ENCODE peak calls at places on chromosomes 11 and 22, in nine cellular contexts. J is cardiac fibroblast, S is IMR-90, T is left ventricle myocardium inferior, R is body of pancreas, X is choroid plexus epithelial cell, D is foreskin fibroblast, A is upper lobe of right lung, U is mucosa of descending colon. L is an unnamed sample.

GRCh38 chr11:133830931-133831907 is 14.1 kb downstream of the SPATA19 start:
- DNase-seq in U (no peak), R (no peak), S (no peak), A (no peak), J (no peak), X (no peak), D (no peak), T (no peak), L (no peak)

GRCh38 chr11:33742249-33742851 is 6.1 kb upstream of the CD59 start:
- DNase-seq in J (peak), S (no peak), R (no peak), X (peak), T (no peak), U (no peak), D (peak), A (no peak), L (no peak)

GRCh38 chr11:88246680-88247079 is 71.4 kb upstream of the RAB38 start:
- DNase-seq in R (peak), X (peak), J (peak), T (no peak), U (no peak), D (peak), S (peak), A (no peak), L (peak)

GRCh38 chr11:128380280-128380604 is 207.1 kb downstream of the ETS1 start:
- DNase-seq in U (no peak), A (no peak), R (no peak), X (peak), S (no peak), D (no peak), T (no peak), J (no peak), L (no peak)

GRCh38 chr22:23763579-23764331 is 965 bp downstream of the C22orf15 start:
- DNase-seq in T (no peak), S (no peak), A (peak), X (no peak), U (peak), R (no peak), D (peak), J (no peak), L (no peak)

GRCh38 chr11:1390603-1391164 is 950 bp downstream of the BRSK2 start:
- DNase-seq in R (peak), A (no peak), X (no peak), D (peak), S (peak), T (peak), U (peak), J (no peak), L (no peak)

GRCh38 chr22:20992056-20992442 is 9.9 kb downstream of the THAP7 start:
- DNase-seq in X (no peak), A (no peak), S (no peak), U (no peak), R (no peak), J (no peak), T (no peak), D (no peak), L (no peak)

GRCh38 chr11:105092255-105093239 is 47.0 kb downstream of the CARD18 start:
- DNase-seq in D (peak), R (no peak), S (peak), J (peak), T (no peak), U (no peak), A (no peak), X (no peak), L (no peak)

GRCh38 chr11:130213143-130213978 is 53.8 kb downstream of the ST14 start:
- DNase-seq in D (peak), U (peak), X (peak), R (peak), J (peak), A (peak), S (peak), T (peak), L (no peak)

GRCh38 chr11:10653242-10653641 is 40.3 kb downstream of the IRAG1 start:
- DNase-seq in X (no peak), A (peak), U (no peak), T (no peak), J (no peak), D (no peak), R (no peak), S (no peak), L (no peak)

GRCh38 chr11:5117588-5117987 is 20.6 kb downstream of the OR52A5 start:
- DNase-seq in D (no peak), A (no peak), X (no peak), S (no peak), R (no peak), T (no peak), U (no peak), J (no peak), L (no peak)

GRCh38 chr11:119019996-119020395 is 1.4 kb downstream of the TRAPPC4 start:
- DNase-seq in R (no peak), T (no peak), X (no peak), U (no peak), D (no peak), J (no peak), A (no peak), S (no peak), L (no peak)

GRCh38 chr11:19209617-19210016 is 7.8 kb upstream of the CSRP3 start:
- DNase-seq in S (no peak), R (no peak), J (peak), D (peak), X (peak), U (no peak), T (no peak), A (no peak), L (no peak)

GRCh38 chr22:17570851-17571631 is 7.7 kb downstream of the SLC25A18 start:
- DNase-seq in R (peak), X (peak), U (peak), A (peak), D (peak), J (peak), T (peak), S (peak), L (no peak)

GRCh38 chr11:12150831-12151382 is 40.5 kb downstream of the MICAL2 start:
- DNase-seq in T (no peak), U (no peak), J (peak), X (peak), A (peak), S (peak), D (peak), R (no peak), L (no peak)

GRCh38 chr22:22446527-22446926 is 62.0 kb downstream of the ZNF280B start:
- DNase-seq in D (no peak), S (no peak), T (no peak), R (no peak), A (no peak), X (peak), J (peak), U (no peak), L (no peak)

GRCh38 chr11:120808616-120809050 is 215.3 kb upstream of the TBCEL start:
- DNase-seq in T (no peak), A (no peak), U (no peak), D (no peak), S (no peak), J (no peak), R (no peak), X (no peak), L (no peak)

GRCh38 chr11:33157103-33158027 is 3.9 kb downstream of the CSTF3 start:
- DNase-seq in J (no peak), A (no peak), D (no peak), X (peak), S (no peak), T (no peak), R (no peak), U (no peak), L (no peak)

GRCh38 chr11:2270322-2271076 is at the start of gene ASCL2:
- DNase-seq in U (no peak), R (no peak), X (no peak), T (no peak), A (peak), J (no peak), S (no peak), D (no peak), L (no peak)

GRCh38 chr11:43555811-43556210 is 124.7 kb upstream of the HSD17B12 start:
- DNase-seq in X (peak), R (peak), D (peak), J (peak), U (no peak), A (no peak), S (peak), T (no peak), L (no peak)

GRCh38 chr11:11842426-11843008 is 745 bp downstream of the USP47 start:
- DNase-seq in R (peak), X (peak), U (peak), S (peak), J (peak), A (no peak), D (peak), T (peak), L (peak)

GRCh38 chr22:44200855-44201550 is 20.3 kb downstream of the PARVG start:
- DNase-seq in D (no peak), X (no peak), J (no peak), T (no peak), R (no peak), S (no peak), U (no peak), A (no peak), L (no peak)

GRCh38 chr11:130876100-130876499 is 40.2 kb downstream of the SNX19 start:
- DNase-seq in J (no peak), D (no peak), U (no peak), X (no peak), T (no peak), R (no peak), S (no peak), A (no peak), L (no peak)

GRCh38 chr11:106137758-106138157 is 60.3 kb downstream of the AASDHPPT start:
- DNase-seq in R (no peak), D (no peak), T (no peak), J (no peak), A (no peak), S (no peak), U (no peak), X (no peak), L (no peak)

GRCh38 chr11:10116588-10116987 is 177.4 kb downstream of the SBF2 start:
- DNase-seq in R (no peak), A (no peak), T (no peak), U (no peak), X (no peak), J (no peak), D (no peak), S (no peak), L (no peak)

GRCh38 chr11:69312418-69313399 is 18.8 kb downstream of the MYEOV start:
- DNase-seq in X (no peak), D (no peak), S (no peak), J (peak), U (peak), T (peak), R (no peak), A (peak), L (no peak)

DNA sequence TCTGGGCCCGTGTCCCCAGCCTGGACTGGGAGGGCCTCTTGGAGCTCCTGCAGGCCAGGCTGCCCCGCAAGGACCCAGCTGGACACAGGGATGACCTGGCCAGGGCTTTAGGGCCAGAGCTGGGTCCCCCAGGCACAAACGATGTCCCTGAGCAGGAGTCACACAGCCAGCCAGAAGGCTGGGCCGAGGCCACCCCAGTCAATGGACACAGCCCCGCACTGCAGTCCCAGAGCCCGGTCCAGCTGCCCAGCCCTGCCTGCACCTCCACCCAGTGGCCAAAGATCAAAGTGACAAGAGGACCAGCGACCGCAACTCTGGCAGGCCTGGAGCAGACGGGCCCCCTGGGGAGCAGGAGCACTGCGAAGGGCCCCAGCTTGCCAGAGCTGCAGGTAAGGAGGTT is 38.2 kb downstream of the TRIOBP start:
- DNase-seq in R (no peak), A (peak), J (no peak), T (peak), S (no peak), U (peak), D (peak), X (no peak), L (no peak)
- TF ChIP-seq CTCF in R (peak), A (peak), J (peak), T (peak), S (peak), U (no peak), D (peak), X (peak), L (peak)

GRCh38 chr22:43118953-43119458 is 8.5 kb downstream of the BIK start:
- DNase-seq in R (no peak), D (no peak), S (no peak), A (no peak), T (no peak), X (no peak), U (peak), J (no peak), L (no peak)
- H3K4me3 ChIP-seq in R (no peak), D (no peak), S (no peak), A (no peak), T (no peak), X (no peak), U (no peak), J (no peak), L (no peak)

GRCh38 chr11:17986007-17986710 is 26.7 kb downstream of the SERGEF start:
- DNase-seq in S (peak), T (peak), D (peak), U (no peak), J (peak), R (peak), A (no peak), X (peak), L (peak)

GRCh38 chr11:17988465-17988864 is 24.4 kb downstream of the SERGEF start:
- DNase-seq in R (no peak), X (no peak), J (no peak), A (no peak), T (no peak), S (no peak), D (no peak), U (no peak), L (no peak)

GRCh38 chr11:17987826-17988225 is 25.0 kb downstream of the SERGEF start:
- DNase-seq in U (no peak), X (no peak), T (no peak), A (no peak), D (no peak), J (no peak), R (no peak), S (no peak), L (no peak)

GRCh38 chr11:17985517-17985916 is 27.3 kb downstream of the SERGEF start:
- DNase-seq in A (no peak), S (peak), U (no peak), T (no peak), D (peak), J (peak), X (peak), R (peak), L (no peak)

DNA sequence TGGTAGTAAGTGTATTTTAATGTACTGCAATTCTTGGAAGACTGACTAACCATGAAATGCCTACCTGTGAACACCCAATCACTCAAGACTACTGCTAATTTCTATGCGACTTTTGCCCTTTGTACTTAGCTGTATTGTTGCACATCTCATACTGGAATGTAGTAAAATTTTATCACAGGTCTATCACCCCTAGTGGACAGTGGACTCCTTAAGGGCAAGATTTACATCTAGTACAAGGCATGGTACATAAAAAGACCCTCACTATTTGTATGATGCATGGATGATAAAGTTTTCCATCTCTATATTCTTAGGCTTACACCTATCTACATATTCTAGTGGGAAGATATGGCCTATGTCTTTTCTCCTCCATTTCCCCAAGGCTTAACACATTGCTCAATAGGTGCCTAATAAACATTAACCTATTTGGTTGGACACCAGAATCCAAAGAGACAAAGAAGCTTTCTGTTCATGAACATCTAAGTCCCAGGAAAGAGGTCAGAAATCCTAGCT is 26.1 kb downstream of the SERGEF start:
- DNase-seq in X (peak), U (no peak), A (no peak), T (no peak), R (no peak), J (no peak), D (no peak), S (no peak), L (no peak)
- TF ChIP-seq CTCF in X (no peak), U (no peak), A (no peak), T (no peak), R (no peak), J (no peak), D (peak), S (peak), L (no peak)

GRCh38 chr11:72103754-72104167 is 664 bp upstream of the LAMTOR1 start:
- DNase-seq in J (no peak), D (no peak), T (no peak), A (no peak), S (no peak), U (no peak), X (no peak), R (no peak), L (no peak)
- H3K4me3 ChIP-seq in J (peak), D (peak), T (peak), A (peak), S (peak), U (no peak), X (peak), R (no peak), L (peak)

GRCh38 chr11:123431619-123432018 is 1.6 kb downstream of the GRAMD1B start:
- DNase-seq in X (no peak), J (no peak), R (no peak), A (no peak), U (no peak), S (peak), D (peak), T (no peak), L (no peak)

GRCh38 chr11:123429336-123429735 is 733 bp upstream of the GRAMD1B start:
- DNase-seq in T (no peak), D (peak), S (peak), X (peak), J (no peak), A (no peak), U (no peak), R (no peak), L (no peak)

GRCh38 chr11:123430736-123431356 is 777 bp downstream of the GRAMD1B start:
- DNase-seq in U (peak), R (peak), J (peak), T (peak), D (peak), S (peak), X (peak), A (peak), L (no peak)

GRCh38 chr11:123428221-123428631 is 1.8 kb upstream of the GRAMD1B start:
- DNase-seq in U (no peak), J (peak), S (no peak), R (no peak), T (no peak), X (no peak), A (no peak), D (peak), L (no peak)

DNA sequence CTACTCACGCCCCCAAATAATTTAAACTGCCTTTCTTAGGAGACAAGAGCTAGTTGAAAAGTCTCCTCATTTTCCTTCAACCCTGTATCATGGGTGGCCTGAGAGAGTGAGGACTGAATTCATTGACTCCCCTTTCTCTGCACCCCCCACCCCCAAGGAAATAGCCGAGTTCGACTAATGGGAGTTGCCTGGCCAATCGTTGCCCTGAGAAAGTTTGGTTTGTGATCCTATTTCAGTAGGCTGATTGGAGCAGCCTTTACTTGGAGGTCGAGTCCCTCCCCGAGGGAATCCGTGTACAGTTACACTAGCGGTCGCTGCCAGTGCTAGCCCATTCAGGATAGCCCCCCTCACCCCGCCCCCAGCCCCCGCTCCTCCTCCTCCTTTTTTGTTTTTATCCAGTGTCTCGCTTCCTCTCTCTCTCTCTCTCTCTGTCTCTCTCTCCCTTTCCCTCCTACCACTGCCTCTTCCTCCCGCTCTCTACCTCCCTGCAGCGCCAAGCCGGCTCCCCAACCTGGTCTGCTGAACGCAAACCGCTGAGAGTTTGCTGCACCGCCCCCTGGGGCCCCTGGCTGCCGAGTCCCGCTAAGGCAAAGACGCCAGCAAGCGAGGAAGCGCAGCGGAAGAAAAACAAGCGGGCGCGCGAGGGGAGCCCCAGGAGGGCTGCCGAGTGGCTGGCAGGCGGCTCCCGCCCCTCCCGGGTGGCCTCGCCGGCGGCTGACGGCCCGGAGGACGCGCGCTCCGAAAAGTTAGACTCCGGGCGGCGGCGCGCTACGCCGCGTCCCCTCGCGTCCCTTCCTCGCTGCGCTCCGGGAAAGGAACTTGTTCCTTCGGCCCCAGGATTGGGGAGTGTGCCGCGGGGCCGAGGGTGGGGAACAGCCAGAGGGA is at the start of gene GRAMD1B:
- DNase-seq in A (peak), R (peak), X (peak), U (peak), T (peak), D (peak), J (peak), S (peak), L (no peak)
- TF ChIP-seq CTCF in A (peak), R (no peak), X (peak), U (no peak), T (peak), D (peak), J (peak), S (peak), L (no peak)

DNA sequence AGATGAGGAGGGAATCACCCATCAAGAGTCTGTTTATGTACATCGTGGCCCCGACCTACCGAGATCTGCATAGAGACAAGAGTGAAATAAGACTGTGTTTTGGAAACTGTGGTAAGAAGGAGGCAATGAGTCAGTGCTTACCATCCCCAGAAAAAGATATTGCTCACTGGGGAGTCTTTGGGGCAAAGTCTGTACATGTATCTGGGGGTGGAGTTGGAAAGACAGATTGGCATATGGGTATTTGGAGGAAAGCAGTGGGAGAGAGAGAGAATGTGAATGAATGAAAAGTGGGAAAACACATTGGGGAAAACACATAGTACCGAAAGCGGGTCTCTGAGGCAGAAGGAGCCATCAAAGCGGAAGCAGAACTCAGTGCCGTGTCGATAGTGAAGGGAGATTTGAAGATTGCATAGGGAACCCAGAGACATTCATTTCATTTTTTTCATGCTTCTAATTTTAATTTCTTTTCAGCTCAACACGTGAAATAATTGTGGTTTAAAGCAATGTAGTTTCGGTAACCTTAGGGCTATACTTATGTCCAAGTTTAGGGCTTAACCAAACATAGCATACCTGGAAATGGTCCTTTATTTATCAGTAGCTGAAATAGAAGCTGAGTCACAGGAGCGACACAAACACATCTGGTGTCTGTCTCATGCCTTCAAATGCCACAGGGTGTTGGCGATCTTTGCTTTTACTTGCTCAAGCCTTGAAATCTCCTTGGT is 98.6 kb upstream of the CD44 start:
- DNase-seq in R (peak), A (no peak), J (peak), X (peak), U (no peak), S (peak), D (peak), T (no peak), L (no peak)
- H3K4me3 ChIP-seq in R (no peak), A (no peak), J (no peak), X (no peak), U (no peak), S (no peak), D (no peak), T (no peak), L (no peak)